ENCODE peak calls at places on chromosomes 7 and 10, in ten cellular contexts. W is iris pigment epithelial cell; V is activated CD8-positive, alpha-beta memory T cell treated with anti-CD3 and anti-CD28 coated beads for 48 hours; A is lower lobe of right lung; U is AG20443; C is NCI-H2029; N is H9; G is PC-3; D is esophagus squamous epithelium; E is Kasumi-1. K is an unnamed sample.

GRCh38 chr10:17883621-17884020 is 68.1 kb upstream of the SLC39A12 start:
- DNase-seq in C (no peak), V (no peak), E (no peak), A (no peak), G (peak), N (no peak), W (peak), U (no peak), D (no peak), K (no peak)

GRCh38 chr10:118729641-118730258 is 25.0 kb downstream of the CACUL1 start:
- DNase-seq in D (no peak), V (no peak), E (peak), C (no peak), W (peak), N (no peak), A (no peak), U (no peak), G (no peak), K (peak)

GRCh38 chr10:42926831-42927230 is 144.2 kb downstream of the BMS1 start:
- DNase-seq in N (peak), V (no peak), W (no peak), E (no peak), G (no peak), U (peak), A (no peak), D (no peak), C (no peak), K (no peak)

GRCh38 chr7:47543056-47543455 is 38.9 kb downstream of the TNS3 start:
- DNase-seq in A (no peak), N (no peak), W (no peak), D (no peak), E (no peak), U (no peak), V (no peak), G (no peak), C (no peak), K (no peak)

GRCh38 chr10:23344251-23344841 is at the start of gene C10orf67:
- DNase-seq in U (peak), E (no peak), D (no peak), G (peak), A (peak), N (peak), W (peak), C (no peak), V (no peak), K (peak)

GRCh38 chr10:6300106-6300783 is 97.5 kb downstream of the PFKFB3 start:
- DNase-seq in W (peak), N (no peak), E (peak), G (peak), D (no peak), A (no peak), V (no peak), C (no peak), U (peak), K (peak)

GRCh38 chr10:118950190-118950658 is 79.3 kb upstream of the NANOS1 start:
- DNase-seq in W (peak), C (peak), N (peak), A (no peak), U (peak), V (no peak), E (peak), D (no peak), G (peak), K (no peak)

GRCh38 chr10:78004215-78005026 is 24.9 kb downstream of the POLR3A start:
- DNase-seq in G (no peak), N (no peak), W (no peak), A (no peak), U (no peak), V (no peak), C (no peak), E (no peak), D (no peak), K (peak)

GRCh38 chr7:109782806-109783205 is 1213.1 kb downstream of the DNAJB9 start:
- DNase-seq in U (no peak), V (no peak), W (no peak), G (no peak), D (no peak), C (no peak), N (no peak), A (no peak), E (peak), K (no peak)

GRCh38 chr7:122262246-122262645 is 42.3 kb downstream of the FEZF1 start:
- DNase-seq in U (no peak), D (no peak), C (no peak), E (no peak), G (no peak), N (no peak), W (no peak), V (no peak), A (no peak), K (no peak)

GRCh38 chr7:144908943-144909556 is 73.2 kb upstream of the TPK1 start:
- DNase-seq in V (no peak), G (no peak), C (no peak), E (no peak), N (peak), W (no peak), D (no peak), A (no peak), U (no peak), K (no peak)

GRCh38 chr7:137169282-137169698 is 174.2 kb downstream of the PTN start:
- DNase-seq in W (peak), N (peak), D (no peak), U (peak), A (no peak), G (peak), C (peak), V (no peak), E (peak), K (peak)